ENCODE peak calls at places on chromosomes 11 and 22, in ten cellular contexts. One of them, this sample, is unnamed. For H3K4me1 and H3K27me3, the result is how much of the 10 kb centered on the place peaks cover.

GRCh38 chr11:118051136-118051610 is 25.7 kb upstream of the TMPRSS4 start:
- DNase-seq in hepatocyte: no peak
- DNase-seq in cardiac muscle cell: no peak
- DNase-seq in PC-3: no peak
- DNase-seq in GM23338: no peak
- DNase-seq in foreskin keratinocyte: no peak
- DNase-seq in gastrocnemius medialis: no peak
- DNase-seq in ovary: no peak
- DNase-seq in body of pancreas: no peak
- DNase-seq in A673: no peak
- DNase-seq in this sample: no peak

GRCh38 chr11:68727783-68728182 is 23.5 kb downstream of the TESMIN start:
- DNase-seq in hepatocyte: no peak
- DNase-seq in cardiac muscle cell: no peak
- DNase-seq in PC-3: no peak
- DNase-seq in GM23338: no peak
- DNase-seq in foreskin keratinocyte: no peak
- DNase-seq in gastrocnemius medialis: no peak
- DNase-seq in ovary: no peak
- DNase-seq in body of pancreas: no peak
- DNase-seq in A673: no peak
- DNase-seq in this sample: no peak

GRCh38 chr22:16601437-16602223 is 9.0 kb upstream of the CCT8L2 start:
- DNase-seq in hepatocyte: no peak
- DNase-seq in cardiac muscle cell: no peak
- DNase-seq in PC-3: no peak
- DNase-seq in GM23338: peak
- DNase-seq in foreskin keratinocyte: peak
- DNase-seq in gastrocnemius medialis: no peak
- DNase-seq in ovary: peak
- DNase-seq in body of pancreas: peak
- DNase-seq in A673: no peak
- DNase-seq in this sample: peak

GRCh38 chr22:36369004-36369921 is 18.5 kb downstream of the MYH9 start:
- DNase-seq in hepatocyte: peak
- DNase-seq in cardiac muscle cell: no peak
- DNase-seq in PC-3: no peak
- DNase-seq in GM23338: no peak
- DNase-seq in foreskin keratinocyte: peak
- DNase-seq in gastrocnemius medialis: no peak
- DNase-seq in ovary: no peak
- DNase-seq in body of pancreas: no peak
- DNase-seq in A673: peak
- DNase-seq in this sample: no peak

GRCh38 chr11:36292311-36292722 is 3.1 kb upstream of the COMMD9 start:
- DNase-seq in hepatocyte: peak
- DNase-seq in cardiac muscle cell: peak
- DNase-seq in PC-3: peak
- DNase-seq in GM23338: peak
- DNase-seq in foreskin keratinocyte: peak
- DNase-seq in gastrocnemius medialis: no peak
- DNase-seq in ovary: no peak
- DNase-seq in body of pancreas: no peak
- DNase-seq in A673: peak
- DNase-seq in this sample: no peak

GRCh38 chr22:21837184-21837979 is 30.1 kb downstream of the MAPK1 start:
- DNase-seq in hepatocyte: peak
- DNase-seq in cardiac muscle cell: peak
- DNase-seq in PC-3: peak
- DNase-seq in GM23338: peak
- DNase-seq in foreskin keratinocyte: peak
- DNase-seq in gastrocnemius medialis: no peak
- DNase-seq in ovary: no peak
- DNase-seq in body of pancreas: no peak
- DNase-seq in A673: peak
- DNase-seq in this sample: no peak

GRCh38 chr11:112334381-112334780 is 73.7 kb upstream of the PLET1 start:
- DNase-seq in hepatocyte: no peak
- DNase-seq in cardiac muscle cell: no peak
- DNase-seq in PC-3: peak
- DNase-seq in GM23338: no peak
- DNase-seq in foreskin keratinocyte: peak
- DNase-seq in gastrocnemius medialis: no peak
- DNase-seq in ovary: no peak
- DNase-seq in body of pancreas: no peak
- DNase-seq in A673: peak
- DNase-seq in this sample: no peak

GRCh38 chr22:37416806-37417205 is 10.5 kb downstream of the ELFN2 start:
- DNase-seq in hepatocyte: no peak
- DNase-seq in cardiac muscle cell: no peak
- DNase-seq in PC-3: no peak
- DNase-seq in GM23338: no peak
- DNase-seq in foreskin keratinocyte: no peak
- DNase-seq in gastrocnemius medialis: no peak
- DNase-seq in ovary: no peak
- DNase-seq in body of pancreas: peak
- DNase-seq in A673: no peak
- DNase-seq in this sample: no peak

GRCh38 chr11:6703247-6704063 is 20.3 kb upstream of the MRPL17 start:
- DNase-seq in hepatocyte: peak
- DNase-seq in cardiac muscle cell: peak
- DNase-seq in PC-3: peak
- DNase-seq in GM23338: peak
- DNase-seq in foreskin keratinocyte: peak
- DNase-seq in gastrocnemius medialis: peak
- DNase-seq in ovary: no peak
- DNase-seq in body of pancreas: peak
- DNase-seq in A673: peak
- DNase-seq in this sample: no peak

GRCh38 chr11:121762820-121763219 is 310.1 kb upstream of the SORL1-AS1 start:
- DNase-seq in hepatocyte: peak
- DNase-seq in cardiac muscle cell: peak
- DNase-seq in PC-3: peak
- DNase-seq in GM23338: peak
- DNase-seq in foreskin keratinocyte: peak
- DNase-seq in gastrocnemius medialis: no peak
- DNase-seq in ovary: peak
- DNase-seq in body of pancreas: peak
- DNase-seq in A673: peak
- DNase-seq in this sample: no peak

GRCh38 chr11:787084-787675 is 2.7 kb downstream of the CEND1 start:
- DNase-seq in hepatocyte: no peak
- DNase-seq in cardiac muscle cell: no peak
- DNase-seq in PC-3: no peak
- DNase-seq in GM23338: no peak
- DNase-seq in foreskin keratinocyte: no peak
- DNase-seq in gastrocnemius medialis: no peak
- DNase-seq in ovary: no peak
- DNase-seq in body of pancreas: no peak
- DNase-seq in A673: no peak
- DNase-seq in this sample: no peak
- H3K4me1 ChIP-seq in hepatocyte: under half
- H3K4me1 ChIP-seq in cardiac muscle cell: under half
- H3K4me1 ChIP-seq in PC-3: under half
- H3K4me1 ChIP-seq in GM23338: under half
- H3K4me1 ChIP-seq in foreskin keratinocyte: under half
- H3K4me1 ChIP-seq in gastrocnemius medialis: under half
- H3K4me1 ChIP-seq in ovary: under half
- H3K4me1 ChIP-seq in body of pancreas: under half
- H3K4me1 ChIP-seq in A673: under half
- H3K4me1 ChIP-seq in this sample: under half

DNA sequence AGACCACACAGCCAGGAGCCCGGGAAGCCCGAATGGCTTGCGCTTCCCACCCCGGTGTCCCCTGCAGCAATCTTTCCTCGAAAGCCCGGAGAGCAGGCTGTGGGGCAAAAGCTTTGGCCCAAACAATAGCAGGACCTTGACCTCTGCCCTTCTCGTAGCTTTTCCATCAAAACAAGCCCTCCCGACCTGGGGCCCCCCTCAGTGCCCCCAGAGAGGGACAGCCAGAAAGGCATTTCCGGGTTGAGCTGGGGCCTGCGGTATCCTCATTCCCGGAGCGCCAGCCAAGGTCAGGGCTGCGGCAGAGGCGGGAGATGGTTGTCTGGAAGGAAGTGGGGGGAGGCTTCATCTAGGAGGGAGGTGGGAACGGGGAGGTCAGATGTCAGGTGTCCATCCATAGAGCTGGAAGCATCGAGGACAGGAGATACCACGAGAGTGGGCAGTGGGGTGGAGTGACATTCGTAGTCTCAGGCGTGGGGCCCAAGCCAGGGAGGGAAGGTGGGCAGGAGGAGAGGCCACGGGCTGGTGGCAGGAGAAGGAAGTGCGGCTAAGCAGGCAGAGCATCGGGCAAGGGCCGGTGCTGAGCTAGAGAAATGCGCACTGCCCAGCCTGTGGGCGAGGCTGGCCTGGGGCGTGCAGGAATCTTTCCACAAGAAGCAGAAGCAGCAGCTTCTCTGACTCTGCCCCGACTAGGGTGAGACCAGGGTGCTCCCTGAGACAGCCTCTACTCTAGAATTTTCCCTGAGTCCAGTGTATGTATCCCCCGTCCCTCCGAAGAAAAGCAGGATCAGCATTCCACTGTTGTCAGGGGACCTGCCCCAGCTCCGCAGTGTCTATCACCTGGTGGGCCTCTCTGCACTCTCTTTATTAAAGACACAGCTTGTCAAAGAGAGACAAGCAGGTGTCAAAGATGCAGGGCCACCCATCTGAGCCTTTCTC is 14.3 kb downstream of the PDGFB start:
- DNase-seq in hepatocyte: no peak
- DNase-seq in cardiac muscle cell: peak
- DNase-seq in PC-3: no peak
- DNase-seq in GM23338: peak
- DNase-seq in foreskin keratinocyte: no peak
- DNase-seq in gastrocnemius medialis: no peak
- DNase-seq in ovary: no peak
- DNase-seq in body of pancreas: no peak
- DNase-seq in A673: no peak
- DNase-seq in this sample: no peak
- H3K27ac ChIP-seq in hepatocyte: no peak
- H3K27ac ChIP-seq in cardiac muscle cell: no peak
- H3K27ac ChIP-seq in PC-3: no peak
- H3K27ac ChIP-seq in GM23338: peak
- H3K27ac ChIP-seq in foreskin keratinocyte: no peak
- H3K27ac ChIP-seq in gastrocnemius medialis: no peak
- H3K27ac ChIP-seq in ovary: no peak
- H3K27ac ChIP-seq in body of pancreas: no peak
- H3K27ac ChIP-seq in A673: no peak
- H3K27ac ChIP-seq in this sample: peak

GRCh38 chr22:44413211-44413610 is 84.8 kb downstream of the RTL6 start:
- DNase-seq in hepatocyte: no peak
- DNase-seq in cardiac muscle cell: no peak
- DNase-seq in PC-3: no peak
- DNase-seq in GM23338: no peak
- DNase-seq in foreskin keratinocyte: no peak
- DNase-seq in gastrocnemius medialis: no peak
- DNase-seq in ovary: no peak
- DNase-seq in body of pancreas: no peak
- DNase-seq in A673: no peak
- DNase-seq in this sample: no peak
- H3K27me3 ChIP-seq in hepatocyte: under half
- H3K27me3 ChIP-seq in cardiac muscle cell: under half
- H3K27me3 ChIP-seq in PC-3: under half
- H3K27me3 ChIP-seq in GM23338: under half
- H3K27me3 ChIP-seq in foreskin keratinocyte: under half
- H3K27me3 ChIP-seq in gastrocnemius medialis: under half
- H3K27me3 ChIP-seq in ovary: under half
- H3K27me3 ChIP-seq in body of pancreas: under half
- H3K27me3 ChIP-seq in A673: under half
- H3K27me3 ChIP-seq in this sample: under half

GRCh38 chr11:12218909-12219308 is 108.5 kb downstream of the MICAL2 start:
- DNase-seq in hepatocyte: peak
- DNase-seq in cardiac muscle cell: no peak
- DNase-seq in PC-3: no peak
- DNase-seq in GM23338: no peak
- DNase-seq in foreskin keratinocyte: no peak
- DNase-seq in gastrocnemius medialis: no peak
- DNase-seq in ovary: no peak
- DNase-seq in body of pancreas: peak
- DNase-seq in A673: no peak
- DNase-seq in this sample: no peak

GRCh38 chr11:12216100-12216499 is 105.7 kb downstream of the MICAL2 start:
- DNase-seq in hepatocyte: no peak
- DNase-seq in cardiac muscle cell: no peak
- DNase-seq in PC-3: no peak
- DNase-seq in GM23338: no peak
- DNase-seq in foreskin keratinocyte: no peak
- DNase-seq in gastrocnemius medialis: no peak
- DNase-seq in ovary: no peak
- DNase-seq in body of pancreas: peak
- DNase-seq in A673: no peak
- DNase-seq in this sample: no peak

GRCh38 chr11:12216542-12217422 is 106.4 kb downstream of the MICAL2 start:
- DNase-seq in hepatocyte: no peak
- DNase-seq in cardiac muscle cell: peak
- DNase-seq in PC-3: no peak
- DNase-seq in GM23338: no peak
- DNase-seq in foreskin keratinocyte: no peak
- DNase-seq in gastrocnemius medialis: no peak
- DNase-seq in ovary: no peak
- DNase-seq in body of pancreas: peak
- DNase-seq in A673: no peak
- DNase-seq in this sample: no peak

GRCh38 chr11:12219732-12220131 is 109.3 kb downstream of the MICAL2 start:
- DNase-seq in hepatocyte: no peak
- DNase-seq in cardiac muscle cell: peak
- DNase-seq in PC-3: no peak
- DNase-seq in GM23338: no peak
- DNase-seq in foreskin keratinocyte: no peak
- DNase-seq in gastrocnemius medialis: no peak
- DNase-seq in ovary: no peak
- DNase-seq in body of pancreas: peak
- DNase-seq in A673: peak
- DNase-seq in this sample: no peak

DNA sequence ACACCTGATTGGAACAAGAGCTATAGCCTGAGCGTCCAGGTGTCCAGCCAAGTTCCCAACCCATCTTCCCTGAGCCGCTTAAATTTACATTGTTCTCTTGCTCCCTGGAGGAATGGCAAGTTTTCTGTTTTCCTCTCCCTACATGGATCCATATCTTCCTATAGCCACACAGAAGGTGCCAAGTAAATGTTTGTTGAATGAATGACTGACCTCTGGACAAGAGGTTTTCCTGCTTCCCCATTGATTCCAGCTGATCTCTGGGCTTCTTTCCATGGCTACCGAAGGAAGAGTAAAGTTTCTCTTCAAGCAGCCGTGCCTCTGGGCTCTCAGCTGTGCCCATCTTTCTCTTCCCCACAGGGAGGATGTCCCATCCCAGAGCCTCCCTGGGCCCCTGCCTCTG is 107.5 kb downstream of the MICAL2 start:
- DNase-seq in hepatocyte: no peak
- DNase-seq in cardiac muscle cell: no peak
- DNase-seq in PC-3: no peak
- DNase-seq in GM23338: no peak
- DNase-seq in foreskin keratinocyte: no peak
- DNase-seq in gastrocnemius medialis: no peak
- DNase-seq in ovary: no peak
- DNase-seq in body of pancreas: no peak
- DNase-seq in A673: no peak
- DNase-seq in this sample: no peak
- H3K4me1 ChIP-seq in hepatocyte: under half
- H3K4me1 ChIP-seq in cardiac muscle cell: under half
- H3K4me1 ChIP-seq in PC-3: under half
- H3K4me1 ChIP-seq in GM23338: under half
- H3K4me1 ChIP-seq in foreskin keratinocyte: under half
- H3K4me1 ChIP-seq in gastrocnemius medialis: under half
- H3K4me1 ChIP-seq in ovary: under half
- H3K4me1 ChIP-seq in body of pancreas: half or more
- H3K4me1 ChIP-seq in A673: under half
- H3K4me1 ChIP-seq in this sample: half or more

GRCh38 chr11:85889676-85890579 is 34.7 kb downstream of the CCDC83 start:
- DNase-seq in hepatocyte: peak
- DNase-seq in cardiac muscle cell: peak
- DNase-seq in PC-3: peak
- DNase-seq in GM23338: no peak
- DNase-seq in foreskin keratinocyte: peak
- DNase-seq in gastrocnemius medialis: no peak
- DNase-seq in ovary: no peak
- DNase-seq in body of pancreas: no peak
- DNase-seq in A673: peak
- DNase-seq in this sample: no peak
- H3K27ac ChIP-seq in hepatocyte: peak
- H3K27ac ChIP-seq in cardiac muscle cell: no peak
- H3K27ac ChIP-seq in PC-3: peak
- H3K27ac ChIP-seq in GM23338: no peak
- H3K27ac ChIP-seq in foreskin keratinocyte: no peak
- H3K27ac ChIP-seq in gastrocnemius medialis: no peak
- H3K27ac ChIP-seq in ovary: no peak
- H3K27ac ChIP-seq in body of pancreas: no peak
- H3K27ac ChIP-seq in A673: no peak
- H3K27ac ChIP-seq in this sample: no peak